ENCODE peak calls at places on chromosome 15, in seven cellular contexts. K is HepG2, P is uterus, V is IMR-90, M is HCT116, F is ovary, S is K562. Z is an unnamed sample. For H3K9me3, the result is how much of the 10 kb centered on the place peaks cover.

GRCh38 chr15:30906366-30906765 is 2.7 kb downstream of the FAN1 start:
- DNase-seq in V (no peak), M (no peak), K (no peak), F (no peak), S (no peak), P (no peak), Z (peak)

GRCh38 chr15:31503256-31503655 is 176.6 kb downstream of the KLF13 start:
- DNase-seq in M (no peak), F (no peak), K (no peak), S (no peak), P (no peak), V (no peak), Z (no peak)

GRCh38 chr15:33152502-33153109 is 41.9 kb downstream of the FMN1 start:
- DNase-seq in F (no peak), M (no peak), S (no peak), V (peak), P (no peak), K (no peak), Z (no peak)

GRCh38 chr15:98720577-98720976 is 72.2 kb downstream of the IGF1R start:
- DNase-seq in F (no peak), P (no peak), S (no peak), V (no peak), M (no peak), K (no peak), Z (no peak)

GRCh38 chr15:100105101-100105500 is 236.7 kb downstream of the ADAMTS17 start:
- DNase-seq in P (no peak), M (no peak), S (no peak), K (no peak), V (no peak), F (no peak), Z (no peak)

GRCh38 chr15:91769919-91770318 is 83.6 kb upstream of the SLCO3A1 start:
- DNase-seq in K (no peak), P (no peak), V (no peak), F (no peak), S (no peak), M (no peak), Z (no peak)

GRCh38 chr15:99965376-99965775 is 232.1 kb upstream of the LYSMD4 start:
- DNase-seq in P (no peak), V (no peak), K (no peak), F (no peak), S (no peak), M (no peak), Z (no peak)

GRCh38 chr15:37789881-37790280 is 144.6 kb upstream of the TMCO5A start:
- DNase-seq in M (no peak), F (no peak), V (peak), S (no peak), K (no peak), P (no peak), Z (no peak)

GRCh38 chr15:60370105-60370803 is 27.5 kb downstream of the ANXA2 start:
- DNase-seq in P (peak), K (no peak), M (no peak), S (no peak), V (no peak), F (no peak), Z (no peak)

GRCh38 chr15:38117781-38118180 is 134.9 kb upstream of the SPRED1 start:
- DNase-seq in P (no peak), S (no peak), F (no peak), V (no peak), K (no peak), M (no peak), Z (no peak)

GRCh38 chr15:92069308-92070244 is 216.1 kb downstream of the SLCO3A1 start:
- DNase-seq in S (no peak), K (no peak), P (peak), F (no peak), M (peak), V (peak), Z (no peak)

GRCh38 chr15:85688703-85689102 is 106.0 kb downstream of the KLHL25 start:
- DNase-seq in F (no peak), M (no peak), S (no peak), K (no peak), P (no peak), V (no peak), Z (no peak)

GRCh38 chr15:75606711-75607684 is 18.5 kb downstream of the SNUPN start:
- DNase-seq in M (no peak), K (no peak), S (peak), V (peak), F (no peak), P (no peak), Z (no peak)

GRCh38 chr15:72982750-72983149 is 69.5 kb upstream of the NEO1 start:
- DNase-seq in F (no peak), P (no peak), V (peak), K (no peak), S (no peak), M (no peak), Z (no peak)

GRCh38 chr15:56228854-56229253 is 14.8 kb downstream of the RFX7 start:
- DNase-seq in P (no peak), K (no peak), S (no peak), V (no peak), M (no peak), F (no peak), Z (no peak)
- H3K9me3 ChIP-seq in P (under half), K (under half), S (under half), V (under half), M (under half), F (under half), Z (under half)

DNA sequence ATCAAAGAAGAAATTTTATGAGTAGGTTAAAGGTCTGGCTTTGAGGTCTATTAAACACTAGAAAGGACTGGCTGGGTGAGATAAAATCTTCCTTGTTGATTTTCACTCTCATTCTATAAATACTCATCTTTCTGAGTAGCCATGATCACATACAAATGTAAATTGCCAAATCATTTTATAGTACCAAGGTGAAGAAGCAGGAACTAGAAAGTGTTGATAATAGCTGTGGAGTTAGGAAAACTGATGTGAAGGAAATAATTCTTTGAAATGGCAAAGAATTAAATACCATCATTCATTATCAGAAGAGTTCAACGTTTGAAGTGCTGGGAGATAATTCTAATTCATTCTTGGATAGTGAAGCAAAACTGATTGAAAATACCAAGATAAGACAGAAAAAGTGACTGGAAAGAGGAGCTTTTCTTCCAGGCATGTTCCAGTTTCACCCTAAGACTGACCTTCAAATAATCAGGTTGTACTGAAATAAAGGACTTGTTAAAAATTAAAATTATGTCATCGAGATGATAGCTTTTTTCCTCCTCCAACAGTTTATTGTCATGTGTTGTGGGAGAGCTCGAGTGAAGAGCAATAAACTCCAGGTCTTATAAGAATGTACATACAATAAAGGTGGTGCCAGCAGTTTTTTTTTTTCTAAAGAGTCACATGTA is 17.4 kb downstream of the THBS1 start:
- DNase-seq in S (no peak), V (peak), K (no peak), F (no peak), M (no peak), P (no peak), Z (no peak)
- TF ChIP-seq POLR2A in S (no peak), V (peak), K (no peak), F (no peak), M (no peak), P (no peak), Z (no peak)

GRCh38 chr15:81297147-81297572 is 26.8 kb downstream of the STARD5 start:
- DNase-seq in K (no peak), S (no peak), V (peak), P (no peak), F (no peak), M (peak), Z (no peak)
- H3K27ac ChIP-seq in K (no peak), S (no peak), V (no peak), P (peak), F (no peak), M (no peak), Z (no peak)

DNA sequence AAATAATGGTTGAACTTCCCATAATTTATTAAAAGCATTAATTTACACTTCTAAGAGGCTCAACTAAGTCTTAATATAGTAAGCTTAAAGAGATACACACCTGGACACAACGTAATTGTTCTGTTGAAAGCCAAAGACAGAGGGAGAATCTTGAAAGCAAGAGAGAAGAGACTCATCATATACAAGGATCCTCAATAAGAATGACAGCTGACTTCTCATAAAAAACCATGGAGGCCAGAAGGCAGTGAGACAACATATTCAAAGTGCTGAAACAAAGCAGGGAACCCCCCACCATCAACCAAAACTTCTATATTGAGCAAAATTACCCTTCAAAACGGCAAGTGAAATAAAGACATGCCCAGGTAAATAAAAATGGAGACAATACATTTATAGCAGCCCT is 16.6 kb upstream of the GABRG3 start:
- DNase-seq in K (no peak), P (no peak), S (no peak), F (no peak), M (no peak), V (no peak), Z (no peak)
- H3K9me3 ChIP-seq in K (under half), P (under half), S (under half), F (under half), M (under half), V (under half), Z (under half)

DNA sequence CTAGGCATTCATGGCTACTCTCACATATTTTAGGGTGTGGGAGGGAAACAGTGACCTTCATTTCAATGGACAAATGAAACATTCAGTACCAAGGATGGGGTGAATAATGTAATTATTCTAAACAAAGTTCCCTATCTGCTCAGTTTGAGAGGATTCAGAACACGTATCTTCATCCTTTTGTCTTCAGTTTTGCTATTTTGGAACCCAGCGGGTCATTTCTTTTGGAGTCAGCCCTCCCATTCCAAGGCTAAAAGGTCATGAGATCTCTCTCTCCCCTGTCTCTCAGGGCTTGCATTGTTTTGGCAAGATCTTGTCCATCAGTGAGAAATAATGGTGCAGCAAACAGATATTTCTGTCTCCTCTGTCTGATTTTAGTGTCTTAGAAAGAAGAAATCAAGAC is 16.3 kb upstream of the GATM start:
- DNase-seq in K (no peak), P (no peak), M (no peak), F (no peak), V (no peak), S (no peak), Z (no peak)
- TF ChIP-seq POLR2A in K (no peak), P (no peak), M (no peak), F (no peak), V (no peak), S (no peak), Z (no peak)

GRCh38 chr15:63041982-63042878 is at the start of gene TPM1:
- DNase-seq in V (peak), P (peak), K (peak), F (peak), S (no peak), M (no peak), Z (peak)
- H3K27ac ChIP-seq in V (peak), P (peak), K (peak), F (peak), S (no peak), M (no peak), Z (peak)

DNA sequence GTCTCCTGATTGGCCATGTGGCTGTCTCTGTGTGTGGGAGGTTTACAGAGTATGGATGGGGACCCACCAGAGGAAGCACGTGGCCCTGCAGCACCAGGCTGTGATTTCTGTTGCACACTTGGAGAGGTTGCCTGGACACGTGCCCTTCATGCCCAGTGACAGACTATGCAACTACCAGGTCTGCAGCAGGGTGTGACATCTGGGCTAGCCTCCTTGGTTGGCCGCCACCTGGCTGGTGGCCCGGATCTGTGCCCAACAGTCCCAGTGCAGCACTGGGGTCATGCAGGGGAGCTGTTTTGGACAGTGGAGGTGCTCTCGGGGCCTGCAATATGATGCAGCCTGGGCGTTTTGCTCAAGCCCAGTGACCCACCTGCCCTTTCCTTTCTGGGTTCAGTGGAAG is 212.5 kb downstream of the UBE3A start:
- DNase-seq in S (no peak), M (no peak), F (no peak), V (no peak), P (no peak), K (no peak), Z (no peak)
- H3K9me3 ChIP-seq in S (under half), M (under half), F (under half), V (half or more), P (under half), K (half or more), Z (under half)

Z was measured in body of pancreas.